ENCODE peak calls at places on chromosomes 5 and 9, in nine cellular contexts. A is CD4-positive, alpha-beta T cell; K is GM12878; T is colonic mucosa; N is cardiac fibroblast; D is osteocyte; J is OCI-LY7; V is A549; F is HFF-Myc. E is an unnamed sample.

GRCh38 chr9:69564557-69564956 is 107.6 kb downstream of the APBA1 start:
- DNase-seq in A (no peak), K (no peak), T (no peak), N (no peak), D (no peak), J (no peak), V (no peak), F (no peak), E (no peak)

GRCh38 chr9:134223091-134223490 is 58.7 kb upstream of the RNU6ATAC start:
- DNase-seq in A (no peak), K (no peak), T (no peak), N (no peak), D (no peak), J (no peak), V (no peak), F (no peak), E (no peak)

GRCh38 chr5:173791878-173792277 is 96.3 kb upstream of the CPEB4 start:
- DNase-seq in A (no peak), K (no peak), T (no peak), N (no peak), D (no peak), J (no peak), V (no peak), F (no peak), E (no peak)

GRCh38 chr5:180594311-180595045 is 3.2 kb upstream of the SCGB3A1 start:
- DNase-seq in A (no peak), K (no peak), T (no peak), N (no peak), D (peak), J (no peak), V (no peak), F (no peak), E (no peak)

GRCh38 chr9:135087489-135087791 is at the start of gene OLFM1:
- DNase-seq in A (no peak), K (no peak), T (peak), N (peak), D (no peak), J (no peak), V (peak), F (no peak), E (peak)

GRCh38 chr9:81521892-81522291 is 167.5 kb downstream of the TLE1 start:
- DNase-seq in A (no peak), K (no peak), T (no peak), N (no peak), D (no peak), J (no peak), V (no peak), F (no peak), E (no peak)

GRCh38 chr5:50968296-50969206 is 302.1 kb downstream of the PARP8 start:
- DNase-seq in A (no peak), K (no peak), T (no peak), N (no peak), D (no peak), J (no peak), V (no peak), F (no peak), E (no peak)

GRCh38 chr5:134143964-134144941 is 29.8 kb downstream of the TCF7 start:
- DNase-seq in A (no peak), K (no peak), T (peak), N (no peak), D (peak), J (no peak), V (no peak), F (no peak), E (no peak)

GRCh38 chr5:63125862-63126261 is 547.2 kb downstream of the LRRC70 start:
- DNase-seq in A (no peak), K (no peak), T (no peak), N (peak), D (no peak), J (peak), V (peak), F (no peak), E (peak)

GRCh38 chr5:17991775-17992174 is 357.5 kb downstream of the TAF11L14 start:
- DNase-seq in A (no peak), K (no peak), T (no peak), N (no peak), D (no peak), J (no peak), V (no peak), F (no peak), E (no peak)

GRCh38 chr5:130335116-130335515 is 430.9 kb downstream of the CHSY3 start:
- DNase-seq in A (no peak), K (no peak), T (no peak), N (peak), D (no peak), J (no peak), V (no peak), F (no peak), E (no peak)

GRCh38 chr9:13971910-13972655 is 341.9 kb downstream of the NFIB start:
- DNase-seq in A (no peak), K (no peak), T (no peak), N (no peak), D (no peak), J (no peak), V (no peak), F (no peak), E (no peak)

GRCh38 chr5:93583799-93584530 is 943 bp downstream of the NR2F1 start:
- DNase-seq in A (no peak), K (no peak), T (no peak), N (peak), D (no peak), J (peak), V (no peak), F (no peak), E (no peak)

GRCh38 chr5:148729182-148729581 is 74.9 kb upstream of the HTR4 start:
- DNase-seq in A (no peak), K (no peak), T (no peak), N (peak), D (no peak), J (no peak), V (no peak), F (no peak), E (no peak)

GRCh38 chr5:83865579-83865978 is 144.9 kb upstream of the HAPLN1 start:
- DNase-seq in A (no peak), K (no peak), T (no peak), N (peak), D (no peak), J (no peak), V (no peak), F (no peak), E (no peak)

GRCh38 chr9:114913217-114913616 is 17.2 kb downstream of the TNFSF8 start:
- DNase-seq in A (no peak), K (no peak), T (no peak), N (no peak), D (no peak), J (no peak), V (no peak), F (no peak), E (no peak)

GRCh38 chr5:3828761-3829160 is 233.1 kb downstream of the IRX1 start:
- DNase-seq in A (no peak), K (no peak), T (no peak), N (no peak), D (no peak), J (no peak), V (no peak), F (no peak), E (no peak)

GRCh38 chr9:22160235-22160634 is 151.1 kb upstream of the CDKN2B start:
- DNase-seq in A (no peak), K (no peak), T (no peak), N (no peak), D (no peak), J (no peak), V (no peak), F (no peak), E (no peak)

GRCh38 chr5:173303878-173304590 is 24.2 kb downstream of the STC2 start:
- DNase-seq in A (no peak), K (no peak), T (no peak), N (no peak), D (no peak), J (no peak), V (no peak), F (no peak), E (no peak)

GRCh38 chr9:90141723-90142122 is 500.9 kb downstream of the DIRAS2 start:
- DNase-seq in A (no peak), K (no peak), T (no peak), N (peak), D (no peak), J (peak), V (no peak), F (no peak), E (peak)

GRCh38 chr9:126150411-126151030 is 176.1 kb upstream of the MVB12B start:
- DNase-seq in A (no peak), K (no peak), T (no peak), N (no peak), D (peak), J (no peak), V (no peak), F (no peak), E (no peak)

GRCh38 chr5:142246263-142246662 is 78.6 kb downstream of the SPRY4 start:
- DNase-seq in A (no peak), K (no peak), T (no peak), N (peak), D (no peak), J (no peak), V (no peak), F (no peak), E (no peak)

GRCh38 chr9:93058357-93059096 is at the start of gene SUSD3:
- DNase-seq in A (peak), K (peak), T (peak), N (peak), D (no peak), J (peak), V (no peak), F (no peak), E (peak)

GRCh38 chr5:68449380-68449779 is 233.8 kb downstream of the PIK3R1 start:
- DNase-seq in A (no peak), K (no peak), T (no peak), N (no peak), D (no peak), J (no peak), V (no peak), F (no peak), E (no peak)

GRCh38 chr5:164475339-164475977 is 970.0 kb downstream of the MAT2B start:
- DNase-seq in A (no peak), K (no peak), T (no peak), N (peak), D (no peak), J (peak), V (no peak), F (no peak), E (peak)

GRCh38 chr9:92064711-92065110 is 50.5 kb downstream of the SPTLC1 start:
- DNase-seq in A (no peak), K (no peak), T (no peak), N (peak), D (no peak), J (no peak), V (no peak), F (no peak), E (no peak)

GRCh38 chr5:131209506-131210191 is 38.9 kb downstream of the LYRM7 start:
- DNase-seq in A (peak), K (peak), T (peak), N (no peak), D (no peak), J (peak), V (no peak), F (no peak), E (peak)

GRCh38 chr5:78855026-78855425 is 130.1 kb downstream of the ARSB start:
- DNase-seq in A (no peak), K (no peak), T (no peak), N (peak), D (no peak), J (no peak), V (no peak), F (no peak), E (no peak)

GRCh38 chr9:114434878-114435311 is 47.1 kb upstream of the AKNA start:
- DNase-seq in A (no peak), K (no peak), T (no peak), N (peak), D (no peak), J (peak), V (peak), F (no peak), E (peak)

GRCh38 chr9:35728041-35728971 is 3.7 kb downstream of the TLN1 start:
- DNase-seq in A (no peak), K (no peak), T (peak), N (peak), D (no peak), J (peak), V (no peak), F (peak), E (peak)

GRCh38 chr9:70080481-70081119 is 37.0 kb downstream of the MAMDC2 start:
- DNase-seq in A (no peak), K (no peak), T (no peak), N (peak), D (no peak), J (no peak), V (no peak), F (peak), E (no peak)

GRCh38 chr5:110757118-110757729 is 18.4 kb downstream of the SLC25A46 start:
- DNase-seq in A (peak), K (no peak), T (peak), N (peak), D (no peak), J (peak), V (no peak), F (no peak), E (no peak)

GRCh38 chr9:112890106-112891081 is at the start of gene SLC46A2:
- DNase-seq in A (no peak), K (no peak), T (no peak), N (no peak), D (no peak), J (no peak), V (no peak), F (no peak), E (no peak)

GRCh38 chr9:35790385-35791291 is 753 bp upstream of the NPR2 start:
- DNase-seq in A (peak), K (no peak), T (peak), N (peak), D (peak), J (peak), V (peak), F (peak), E (peak)

GRCh38 chr9:34114436-34114835 is 12.1 kb downstream of the DCAF12 start:
- DNase-seq in A (no peak), K (no peak), T (no peak), N (no peak), D (no peak), J (no peak), V (no peak), F (no peak), E (no peak)

GRCh38 chr5:97726106-97726505 is 543.1 kb upstream of the RIOK2 start:
- DNase-seq in A (no peak), K (no peak), T (no peak), N (peak), D (no peak), J (no peak), V (no peak), F (no peak), E (no peak)
- TF ChIP-seq CTCF in A (no peak), K (no peak), T (no peak), N (peak), D (no peak), J (peak), V (no peak), F (no peak), E (no peak)

DNA sequence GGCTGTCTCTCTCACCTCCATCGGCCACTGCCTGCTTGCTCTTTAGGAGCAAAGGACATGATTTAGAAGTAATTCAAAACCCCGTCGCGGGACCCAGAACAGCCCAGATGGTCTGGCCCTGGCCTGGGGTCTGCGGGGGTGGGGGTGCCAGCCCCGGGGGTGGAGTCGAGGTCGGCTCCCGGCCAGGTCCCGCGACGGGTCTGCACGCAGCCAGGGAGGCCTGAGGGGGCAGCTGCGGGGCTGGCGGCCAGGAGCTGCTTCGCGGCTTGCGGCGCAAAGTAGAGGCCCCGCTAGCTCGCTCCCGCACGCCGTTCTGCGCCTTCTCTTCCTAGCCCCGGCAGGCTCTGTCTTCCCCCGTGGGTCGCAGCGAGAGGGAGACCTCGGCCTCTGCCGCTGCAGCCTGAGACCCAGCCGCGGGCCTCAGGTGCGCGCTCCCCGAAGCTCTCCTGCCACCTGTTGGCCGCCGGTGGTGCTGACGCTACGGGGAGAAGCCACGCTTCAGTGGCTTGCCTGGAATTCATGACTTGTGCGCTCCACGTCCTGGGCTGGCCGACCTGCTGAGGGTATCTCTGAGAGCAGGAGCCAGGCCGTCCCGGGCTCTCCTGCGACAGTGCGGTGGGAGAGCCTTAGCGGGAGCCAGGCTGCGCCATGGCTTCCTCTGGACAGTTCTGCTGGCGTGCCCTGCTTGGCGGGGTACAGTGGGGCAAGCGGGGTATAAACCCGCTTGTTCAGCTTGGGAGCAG is 157.2 kb upstream of the PITX1 start:
- DNase-seq in A (peak), K (no peak), T (peak), N (peak), D (peak), J (peak), V (peak), F (no peak), E (peak)
- TF ChIP-seq CTCF in A (peak), K (peak), T (peak), N (peak), D (peak), J (peak), V (peak), F (peak), E (peak)

GRCh38 chr5:5293029-5293428 is 129.4 kb upstream of the ICE1 start:
- DNase-seq in A (no peak), K (no peak), T (no peak), N (no peak), D (no peak), J (no peak), V (no peak), F (no peak), E (no peak)
- TF ChIP-seq CTCF in A (no peak), K (no peak), T (no peak), N (no peak), D (no peak), J (no peak), V (no peak), F (no peak), E (no peak)

DNA sequence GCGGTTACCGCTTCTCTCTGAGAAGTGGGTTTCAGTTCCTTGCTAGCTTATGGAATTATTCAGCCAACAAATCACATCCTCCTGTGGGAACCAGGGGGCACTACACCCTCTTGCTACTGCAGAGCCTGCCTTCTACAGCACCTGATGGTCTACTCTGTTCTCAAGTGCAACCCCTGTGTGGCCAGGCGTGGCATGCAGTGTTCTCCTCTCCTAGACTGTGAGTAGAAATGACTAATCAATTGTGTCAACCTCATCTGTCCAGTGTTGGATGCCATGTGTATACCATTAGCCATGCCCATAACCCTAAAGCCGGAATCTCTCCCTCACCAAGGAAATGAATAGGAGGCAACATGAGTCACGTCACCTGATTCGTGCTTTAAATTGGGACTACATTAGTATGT is 117.2 kb upstream of the LIFR start:
- DNase-seq in A (no peak), K (no peak), T (no peak), N (peak), D (peak), J (peak), V (no peak), F (peak), E (no peak)
- TF ChIP-seq CTCF in A (no peak), K (no peak), T (no peak), N (peak), D (no peak), J (peak), V (no peak), F (peak), E (no peak)

GRCh38 chr5:57987552-57987951 is 472.3 kb downstream of the PLK2 start:
- DNase-seq in A (no peak), K (no peak), T (no peak), N (no peak), D (no peak), J (no peak), V (no peak), F (no peak), E (no peak)

GRCh38 chr5:57988808-57989207 is 471.1 kb downstream of the PLK2 start:
- DNase-seq in A (no peak), K (no peak), T (no peak), N (no peak), D (no peak), J (no peak), V (no peak), F (no peak), E (no peak)

GRCh38 chr5:57993866-57994265 is 466.0 kb downstream of the PLK2 start:
- DNase-seq in A (no peak), K (no peak), T (no peak), N (no peak), D (no peak), J (no peak), V (no peak), F (no peak), E (no peak)

GRCh38 chr5:57986746-57987145 is 473.1 kb downstream of the PLK2 start:
- DNase-seq in A (no peak), K (no peak), T (no peak), N (peak), D (no peak), J (no peak), V (no peak), F (peak), E (no peak)

GRCh38 chr5:57989378-57989777 is 470.5 kb downstream of the PLK2 start:
- DNase-seq in A (no peak), K (no peak), T (no peak), N (peak), D (no peak), J (no peak), V (peak), F (no peak), E (no peak)
- TF ChIP-seq CTCF in A (no peak), K (no peak), T (no peak), N (no peak), D (no peak), J (no peak), V (no peak), F (no peak), E (no peak)